ENCODE peak calls at places on chromosomes 3 and 15, in seven cellular contexts. T is A549, I is PC-9, B is fibroblast of lung, J is Caco-2, R is sigmoid colon, N is heart left ventricle. Z is an unnamed sample.

GRCh38 chr3:17645074-17645698 is 97.2 kb downstream of the TBC1D5 start:
- DNase-seq in T (peak; percentile 71), I (peak; percentile 53), B (peak; percentile 83), J (peak; percentile 67), R (no peak), N (peak; percentile 14), Z (peak; percentile 68)

GRCh38 chr15:98939311-98940080 is 68.1 kb downstream of the PGPEP1L start:
- DNase-seq in T (no peak), I (no peak), B (no peak), J (no peak), R (no peak), N (no peak), Z (no peak)

GRCh38 chr15:99511529-99511864 is 54.3 kb upstream of the MEF2A start:
- DNase-seq in T (no peak), I (no peak), B (peak; percentile 75), J (no peak), R (no peak), N (no peak), Z (no peak)

GRCh38 chr3:138062626-138063025 is 52.7 kb downstream of the CLDN18 start:
- DNase-seq in T (no peak), I (no peak), B (peak; percentile 44), J (no peak), R (no peak), N (no peak), Z (peak; percentile 70)

GRCh38 chr3:70832811-70833509 is 520.5 kb upstream of the MDFIC2 start:
- DNase-seq in T (no peak), I (no peak), B (peak; percentile 51), J (no peak), R (no peak), N (no peak), Z (peak; percentile 81)

GRCh38 chr3:107668963-107669362 is 146.2 kb downstream of the BBX start:
- DNase-seq in T (no peak), I (no peak), B (no peak), J (no peak), R (no peak), N (no peak), Z (no peak)

GRCh38 chr3:186566772-186567071 is 417 bp downstream of the TBCCD1 start:
- DNase-seq in T (no peak), I (no peak), B (no peak), J (no peak), R (no peak), N (no peak), Z (no peak)

GRCh38 chr3:53134631-53135232 is 4.5 kb upstream of the RFT1 start:
- DNase-seq in T (peak; percentile 74), I (peak; percentile 54), B (peak; percentile 74), J (peak; percentile 74), R (peak; percentile 76), N (peak; percentile 63), Z (peak; percentile 83)

GRCh38 chr15:47473857-47474256 is 243.4 kb upstream of the SEMA6D start:
- DNase-seq in T (no peak), I (no peak), B (peak; percentile 79), J (no peak), R (peak; percentile 81), N (peak; percentile 76), Z (no peak)

GRCh38 chr3:72334681-72335457 is 513.4 kb downstream of the SHQ1 start:
- DNase-seq in T (no peak), I (no peak), B (no peak), J (no peak), R (no peak), N (no peak), Z (no peak)

GRCh38 chr15:41337047-41337446 is 4.4 kb downstream of the NUSAP1 start:
- DNase-seq in T (no peak), I (no peak), B (no peak), J (no peak), R (no peak), N (no peak), Z (no peak)

GRCh38 chr3:102094523-102094922 is 245.2 kb downstream of the NFKBIZ start:
- DNase-seq in T (no peak), I (no peak), B (no peak), J (no peak), R (no peak), N (no peak), Z (no peak)

GRCh38 chr15:40379853-40380252 is 2.7 kb upstream of the KNSTRN start:
- DNase-seq in T (peak; percentile 77), I (peak; percentile 95), B (peak; percentile 99), J (no peak), R (peak; percentile 75), N (peak; percentile 68), Z (peak; percentile 98)

GRCh38 chr15:66424963-66425612 is 38.4 kb downstream of the MAP2K1 start:
- DNase-seq in T (no peak), I (no peak), B (no peak), J (no peak), R (no peak), N (no peak), Z (no peak)

GRCh38 chr3:119062892-119063291 is 28.2 kb upstream of the IGSF11 start:
- DNase-seq in T (no peak), I (no peak), B (no peak), J (no peak), R (no peak), N (no peak), Z (no peak)

GRCh38 chr3:127612966-127613365 is 14.8 kb downstream of the MCM2 start:
- DNase-seq in T (no peak), I (no peak), B (no peak), J (no peak), R (no peak), N (no peak), Z (peak; percentile 16)

GRCh38 chr3:194879126-194879887 is 193.6 kb downstream of the FAM43A start:
- DNase-seq in T (no peak), I (no peak), B (no peak), J (no peak), R (no peak), N (no peak), Z (no peak)

GRCh38 chr3:38579146-38579545 is 70.3 kb downstream of the SCN5A start:
- DNase-seq in T (no peak), I (no peak), B (no peak), J (no peak), R (no peak), N (peak; percentile 85), Z (peak; percentile 17)
- TF ChIP-seq CTCF in T (no peak), I (no peak), B (no peak), J (no peak), R (no peak), N (peak; percentile 29), Z (no peak)

DNA sequence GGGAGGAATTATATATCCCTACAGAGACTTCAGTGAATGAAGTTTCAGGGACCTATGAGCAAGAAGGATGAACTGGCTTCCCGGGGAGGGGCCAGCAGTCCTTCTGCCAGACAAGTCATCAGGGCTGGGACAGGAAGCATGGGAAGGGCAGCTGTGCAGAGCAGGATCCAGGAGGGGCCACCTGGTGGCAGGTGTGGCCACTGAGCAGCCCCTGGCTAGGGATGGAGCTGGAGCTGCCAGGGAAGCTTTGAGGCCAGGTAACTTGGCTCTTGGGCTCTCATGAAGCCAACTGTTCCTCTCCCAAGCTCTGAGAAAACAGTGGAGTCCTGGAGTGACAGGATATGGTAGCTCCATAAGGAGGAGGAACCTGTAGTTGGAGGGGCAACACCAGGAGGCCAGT is 132.6 kb downstream of the APBA2 start:
- DNase-seq in T (no peak), I (no peak), B (no peak), J (peak; percentile 35), R (no peak), N (no peak), Z (no peak)
- H3K4me3 ChIP-seq in T (no peak overlapping the region), I (no peak overlapping the region), B (no peak overlapping the region), J (no peak overlapping the region), R (no peak overlapping the region), N (no peak overlapping the region), Z (no peak overlapping the region)

GRCh38 chr3:37961622-37962455 is 28.7 kb upstream of the VILL start:
- DNase-seq in T (no peak), I (no peak), B (no peak), J (no peak), R (no peak), N (no peak), Z (no peak)

GRCh38 chr3:37967252-37967881 is 23.2 kb upstream of the VILL start:
- DNase-seq in T (peak; percentile 74), I (no peak), B (peak; percentile 73), J (peak; percentile 82), R (peak; percentile 82), N (peak; percentile 76), Z (peak; percentile 83)

GRCh38 chr3:37964716-37965115 is 25.9 kb upstream of the VILL start:
- DNase-seq in T (peak; percentile 57), I (no peak), B (no peak), J (peak; percentile 43), R (no peak), N (no peak), Z (no peak)

GRCh38 chr3:37963635-37964034 is 27.0 kb upstream of the VILL start:
- DNase-seq in T (no peak), I (no peak), B (no peak), J (no peak), R (no peak), N (no peak), Z (no peak)

GRCh38 chr3:37962906-37963486 is 27.6 kb upstream of the VILL start:
- DNase-seq in T (no peak), I (no peak), B (no peak), J (no peak), R (no peak), N (no peak), Z (no peak)
- H3K4me1 ChIP-seq in T (peaks cover 44% of the 10 kb centered on the region), I (no peaks in the 10 kb centered on the region), B (peaks cover 2% of the 10 kb centered on the region), J (peaks cover 41% of the 10 kb centered on the region), R (peaks cover 16% of the 10 kb centered on the region), N (peaks cover 29% of the 10 kb centered on the region), Z (no peaks in the 10 kb centered on the region)

DNA sequence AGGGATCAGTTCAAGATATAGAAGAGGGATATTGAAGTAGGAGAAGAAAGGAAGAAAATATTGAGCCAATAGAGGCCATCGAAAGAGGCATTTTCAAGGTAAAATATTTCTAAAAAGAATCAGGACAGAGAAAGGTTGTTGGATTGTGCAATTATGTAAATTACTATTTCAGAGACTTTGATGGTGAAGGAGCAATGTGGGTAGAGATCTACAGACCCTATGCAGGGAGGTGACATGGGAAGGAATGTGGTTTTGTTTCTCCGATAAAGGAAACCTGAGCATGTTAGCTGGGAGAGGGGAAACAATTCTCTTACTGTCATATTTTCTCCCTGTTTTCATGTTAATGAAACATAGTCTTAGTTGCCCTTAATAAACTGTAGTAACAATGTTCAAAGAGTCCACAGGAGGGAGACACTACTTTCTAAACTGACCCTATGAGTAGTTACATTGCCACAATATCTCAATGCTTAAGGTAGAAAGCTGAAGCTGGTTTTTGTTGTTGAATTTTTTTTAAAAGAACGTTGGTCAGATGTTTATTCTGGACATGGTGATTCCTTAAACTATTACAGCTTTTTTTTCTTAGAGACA is 133.3 kb downstream of the GRM7 start:
- DNase-seq in T (peak; percentile 3), I (no peak), B (no peak), J (peak; percentile 2), R (no peak), N (no peak), Z (peak; percentile 20)
- TF ChIP-seq CTCF in T (no peak), I (peak; percentile 49), B (no peak), J (peak; percentile 12), R (no peak), N (peak; percentile 29), Z (no peak)

Z was measured in cardiac muscle cell.